ENCODE peak calls at places on chromosomes 16 and 17, in eight cellular contexts. D, Y, W, M, X, F, L and E are unnamed samples.
A peak's percentile ranks its signal among the peaks of the same experiment; 100 is the strongest.

GRCh38 chr17:876272-876671 is 94.1 kb downstream of the MRM3 start:
- DNase-seq in M (no peak), X (no peak), Y (no peak), D (peak; percentile 75), W (no peak), L (no peak), F (no peak), E (no peak)

GRCh38 chr17:48044851-48045250 is 3.3 kb upstream of the NFE2L1 start:
- DNase-seq in D (no peak), X (no peak), W (no peak), F (no peak), Y (no peak), M (no peak), L (no peak), E (no peak)

GRCh38 chr17:77445030-77445907 is 304.5 kb downstream of the SEC14L1 start:
- DNase-seq in M (peak; percentile 67), W (peak; percentile 79), L (no peak), X (peak; percentile 71), F (no peak), D (peak; percentile 96), Y (no peak), E (no peak)

GRCh38 chr17:49067163-49067562 is 65.4 kb upstream of the B4GALNT2 start:
- DNase-seq in F (peak; percentile 15), M (no peak), W (no peak), L (no peak), X (no peak), Y (no peak), D (no peak), E (no peak)

GRCh38 chr16:84569382-84569987 is 48.4 kb downstream of the COTL1 start:
- DNase-seq in W (no peak), X (peak; percentile 68), D (no peak), F (no peak), Y (no peak), L (no peak), M (peak; percentile 62), E (peak; percentile 40)

GRCh38 chr16:13958438-13958837 is 38.5 kb downstream of the ERCC4 start:
- DNase-seq in D (no peak), F (no peak), M (no peak), Y (peak; percentile 55), W (no peak), X (no peak), L (no peak), E (no peak)

GRCh38 chr16:56580391-56581048 is 8.8 kb upstream of the MT3 start:
- DNase-seq in Y (no peak), D (no peak), M (no peak), X (no peak), F (no peak), W (no peak), L (no peak), E (no peak)

GRCh38 chr16:78792952-78793351 is 693.5 kb downstream of the WWOX start:
- DNase-seq in Y (no peak), D (no peak), L (no peak), X (no peak), M (no peak), F (no peak), W (no peak), E (no peak)

GRCh38 chr17:82914375-82914774 is 74.6 kb upstream of the ZNF750 start:
- DNase-seq in M (no peak), F (no peak), W (no peak), D (no peak), Y (peak; percentile 54), L (no peak), X (no peak), E (no peak)

GRCh38 chr16:24977673-24978065 is 37.5 kb downstream of the ARHGAP17 start:
- DNase-seq in Y (no peak), X (no peak), W (no peak), D (no peak), L (peak; percentile 48), M (no peak), F (no peak), E (no peak)

GRCh38 chr16:30354423-30355143 is 525 bp downstream of the CD2BP2 start:
- DNase-seq in W (peak; percentile 72), L (no peak), M (no peak), Y (no peak), F (peak; percentile 26), X (peak; percentile 55), D (peak; percentile 25), E (no peak)

GRCh38 chr17:43406676-43407645 is 8.2 kb downstream of the ARL4D start:
- DNase-seq in W (peak; percentile 54), F (no peak), M (no peak), X (no peak), Y (no peak), D (no peak), L (peak; percentile 54), E (no peak)

GRCh38 chr17:80882323-80882722 is 109.3 kb upstream of the CHMP6 start:
- DNase-seq in W (no peak), D (no peak), L (no peak), M (no peak), X (no peak), F (no peak), Y (no peak), E (no peak)

GRCh38 chr17:80783461-80783860 is 208.2 kb upstream of the CHMP6 start:
- DNase-seq in M (no peak), W (no peak), D (no peak), F (no peak), Y (no peak), X (no peak), L (no peak), E (no peak)

GRCh38 chr17:67574658-67575293 is 143.0 kb upstream of the NOL11 start:
- DNase-seq in X (no peak), F (no peak), W (no peak), Y (no peak), M (no peak), L (no peak), D (no peak), E (no peak)

GRCh38 chr16:88976359-88977027 is 514 bp downstream of the CBFA2T3 start:
- DNase-seq in F (no peak), X (no peak), M (no peak), L (no peak), D (no peak), W (no peak), Y (no peak), E (no peak)

GRCh38 chr16:88978608-88979346 is 1.8 kb upstream of the CBFA2T3 start:
- DNase-seq in F (no peak), W (no peak), L (no peak), X (no peak), M (no peak), D (no peak), Y (no peak), E (no peak)

GRCh38 chr16:88977845-88978607 is 1.0 kb upstream of the CBFA2T3 start:
- DNase-seq in X (no peak), D (no peak), M (no peak), F (no peak), L (no peak), Y (no peak), W (no peak), E (no peak)

GRCh38 chr16:88975511-88976061 is 1.4 kb downstream of the CBFA2T3 start:
- DNase-seq in Y (no peak), F (no peak), X (no peak), D (no peak), W (no peak), L (no peak), M (peak; percentile 19), E (no peak)

DNA sequence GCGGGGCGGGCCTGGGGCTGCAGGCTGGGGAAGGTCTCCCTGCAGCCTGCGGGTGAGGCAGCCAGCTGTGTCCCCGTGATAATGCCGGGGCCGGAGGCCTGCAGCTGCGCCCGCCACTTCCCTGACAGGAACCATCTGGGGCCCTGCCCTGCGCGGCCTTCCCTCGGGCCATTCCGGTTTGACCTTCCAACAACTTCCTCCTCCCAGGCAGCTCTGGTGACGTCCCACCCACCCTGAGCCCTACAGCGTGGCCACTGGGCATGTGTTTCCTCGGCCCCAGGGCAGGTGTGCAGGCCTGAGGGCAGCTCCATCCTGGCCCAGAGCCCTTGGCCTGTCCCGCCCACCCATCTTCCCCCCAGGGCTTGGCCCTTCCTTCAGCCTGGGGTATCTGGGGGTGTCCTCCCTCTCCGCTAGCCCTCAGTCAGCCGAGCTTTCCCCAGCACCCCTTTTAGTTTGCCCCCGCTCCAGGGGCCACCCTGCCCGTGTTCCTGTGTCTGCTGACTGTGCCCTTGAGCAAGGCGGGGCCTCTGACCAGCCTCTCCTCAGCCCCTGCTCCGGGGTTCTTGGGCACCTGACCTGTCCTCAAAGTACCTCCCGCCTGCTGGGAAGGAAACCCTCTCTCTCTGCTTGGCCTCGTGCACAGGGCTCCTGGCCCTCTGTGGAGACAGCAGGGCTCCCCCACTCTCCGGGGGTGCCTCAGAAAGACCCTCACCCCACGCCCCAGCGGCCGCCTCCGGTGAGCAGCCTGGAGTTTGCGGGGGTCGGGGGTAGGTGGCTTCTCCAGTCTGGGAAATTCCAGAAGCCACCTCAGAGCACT is at the start of gene CBFA2T3:
- DNase-seq in L (no peak), F (no peak), W (peak; percentile 80), Y (no peak), M (peak; percentile 65), D (no peak), X (peak; percentile 70), E (peak; percentile 76)
- H3K27ac ChIP-seq in L (no peak within 1 kb of the TSS), F (no peak within 1 kb of the TSS), W (no peak within 1 kb of the TSS), Y (no peak within 1 kb of the TSS), M (no peak within 1 kb of the TSS), D (peak within 1 kb of the TSS; percentile 88), X (no peak within 1 kb of the TSS), E (peak within 1 kb of the TSS; percentile 50)

GRCh38 chr17:60790205-60790604 is 112.6 kb downstream of the BCAS3 start:
- DNase-seq in L (no peak), F (no peak), Y (no peak), D (no peak), M (no peak), W (no peak), X (no peak), E (no peak)

DNA sequence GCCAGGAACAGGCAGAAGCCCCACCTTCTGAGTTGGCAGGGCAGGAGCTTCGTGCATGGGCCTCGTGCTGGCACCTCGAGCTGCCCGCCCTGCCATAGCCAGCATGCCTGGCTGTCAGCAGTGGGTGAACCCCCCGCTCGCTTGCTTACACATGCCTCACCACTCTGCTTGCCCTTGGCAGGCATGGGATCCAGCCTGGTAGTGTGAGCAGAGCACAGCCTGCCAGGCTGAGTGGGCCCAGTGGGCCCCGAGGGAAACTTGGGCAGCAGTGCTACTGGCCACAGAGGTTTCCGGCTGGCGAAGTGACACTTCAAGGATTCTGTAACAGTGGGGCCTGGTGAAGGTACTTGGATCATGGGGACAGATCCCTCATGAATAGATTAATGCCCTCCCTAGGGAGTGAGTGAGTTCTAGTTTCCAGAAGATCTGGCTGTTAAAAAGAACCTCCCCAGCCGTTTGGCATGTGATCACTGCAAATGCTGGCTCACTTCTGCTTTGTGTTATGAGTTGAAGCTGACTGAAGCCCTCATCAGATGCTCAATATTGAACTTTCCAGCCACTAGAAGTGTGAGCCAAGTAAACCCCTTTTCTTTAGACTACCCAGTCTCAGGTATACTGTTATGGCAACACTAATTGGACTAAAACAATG is 114.7 kb downstream of the BCAS3 start:
- DNase-seq in D (no peak), W (peak; percentile 85), M (no peak), L (no peak), F (no peak), Y (no peak), X (no peak), E (no peak)
- H3K27ac ChIP-seq in D (no peak overlapping the region), W (peak overlapping the region; percentile 52), M (no peak overlapping the region), L (no peak overlapping the region), F (no peak overlapping the region), Y (no peak overlapping the region), X (no peak overlapping the region), E (no peak overlapping the region)

GRCh38 chr16:89720859-89721643 is at the start of the genes VPS9D1 and ZNF276:
- DNase-seq in D (peak; percentile 84), W (peak; percentile 88), F (peak; percentile 79), L (no peak), Y (peak; percentile 66), M (peak; percentile 85), X (peak; percentile 90), E (peak; percentile 82)
- H3K27ac ChIP-seq in D (peak within 1 kb of the TSS; percentile 92), W (peak within 1 kb of the TSS; percentile 99), F (peak within 1 kb of the TSS; percentile 36), L (peak within 1 kb of the TSS; percentile 82), Y (peak within 1 kb of the TSS; percentile 96), M (peak within 1 kb of the TSS; percentile 84), X (peak within 1 kb of the TSS; percentile 88), E (peak within 1 kb of the TSS; percentile 98)

GRCh38 chr16:645852-646678 is 3.1 kb upstream of the WDR90 start:
- DNase-seq in X (no peak), Y (no peak), M (no peak), D (no peak), F (no peak), L (no peak), W (no peak), E (no peak)
- H3K27ac ChIP-seq in X (peak overlapping the region; percentile 80), Y (peak overlapping the region; percentile 46), M (peak overlapping the region; percentile 92), D (no peak overlapping the region), F (no peak overlapping the region), L (no peak overlapping the region), W (no peak overlapping the region), E (no peak overlapping the region)